ENCODE peak calls at places on chromosomes 5 and 9, in four cellular contexts. One of them, this sample, is unnamed.

GRCh38 chr5:89994266-89994665 is 415.3 kb downstream of the CETN3 start:
- DNase-seq in WTC11: no peak
- DNase-seq in HepG2: no peak
- DNase-seq in K562: no peak
- DNase-seq in this sample: no peak

GRCh38 chr5:169945831-169946261 is 34.4 kb downstream of the INSYN2B start:
- DNase-seq in WTC11: peak
- DNase-seq in HepG2: no peak
- DNase-seq in K562: no peak
- DNase-seq in this sample: no peak

GRCh38 chr9:130490981-130491380 is 46.2 kb downstream of the ASS1 start:
- DNase-seq in WTC11: no peak
- DNase-seq in HepG2: no peak
- DNase-seq in K562: no peak
- DNase-seq in this sample: no peak

GRCh38 chr9:135326633-135327152 is 152.9 kb upstream of the PPP1R26 start:
- DNase-seq in WTC11: no peak
- DNase-seq in HepG2: no peak
- DNase-seq in K562: no peak
- DNase-seq in this sample: no peak

GRCh38 chr5:34731435-34732232 is 75.5 kb downstream of the RAI14 start:
- DNase-seq in WTC11: no peak
- DNase-seq in HepG2: peak
- DNase-seq in K562: no peak
- DNase-seq in this sample: no peak

GRCh38 chr9:115604831-115605483 is 487.0 kb upstream of the TNC start:
- DNase-seq in WTC11: no peak
- DNase-seq in HepG2: no peak
- DNase-seq in K562: no peak
- DNase-seq in this sample: no peak

GRCh38 chr5:80885698-80886000 is 74.5 kb upstream of the RASGRF2 start:
- DNase-seq in WTC11: no peak
- DNase-seq in HepG2: peak
- DNase-seq in K562: no peak
- DNase-seq in this sample: no peak

GRCh38 chr9:126149661-126150060 is 177.0 kb upstream of the MVB12B start:
- DNase-seq in WTC11: no peak
- DNase-seq in HepG2: peak
- DNase-seq in K562: no peak
- DNase-seq in this sample: no peak

GRCh38 chr5:138032028-138032571 is 779 bp downstream of the FAM13B start:
- DNase-seq in WTC11: peak
- DNase-seq in HepG2: no peak
- DNase-seq in K562: no peak
- DNase-seq in this sample: peak

GRCh38 chr5:94524841-94525697 is 93.3 kb downstream of the KIAA0825 start:
- DNase-seq in WTC11: no peak
- DNase-seq in HepG2: peak
- DNase-seq in K562: peak
- DNase-seq in this sample: peak

GRCh38 chr5:53418409-53418808 is 62.0 kb upstream of the FST start:
- DNase-seq in WTC11: no peak
- DNase-seq in HepG2: no peak
- DNase-seq in K562: no peak
- DNase-seq in this sample: no peak

GRCh38 chr5:31781772-31782171 is 142.8 kb downstream of the PDZD2 start:
- DNase-seq in WTC11: no peak
- DNase-seq in HepG2: no peak
- DNase-seq in K562: no peak
- DNase-seq in this sample: no peak

GRCh38 chr5:9046756-9047481 is 499.0 kb downstream of the SEMA5A start:
- DNase-seq in WTC11: no peak
- DNase-seq in HepG2: no peak
- DNase-seq in K562: no peak
- DNase-seq in this sample: no peak

GRCh38 chr9:120718328-120718727 is 4.1 kb upstream of the MEGF9 start:
- DNase-seq in WTC11: no peak
- DNase-seq in HepG2: no peak
- DNase-seq in K562: no peak
- DNase-seq in this sample: no peak

GRCh38 chr9:118643118-118643517 is 726.1 kb downstream of the BRINP1 start:
- DNase-seq in WTC11: peak
- DNase-seq in HepG2: no peak
- DNase-seq in K562: no peak
- DNase-seq in this sample: no peak

GRCh38 chr9:76161103-76161502 is 233.1 kb downstream of the RFK start:
- DNase-seq in WTC11: no peak
- DNase-seq in HepG2: no peak
- DNase-seq in K562: no peak
- DNase-seq in this sample: no peak

GRCh38 chr5:169287529-169287928 is 13.4 kb downstream of the SLIT3 start:
- DNase-seq in WTC11: no peak
- DNase-seq in HepG2: no peak
- DNase-seq in K562: no peak
- DNase-seq in this sample: no peak

GRCh38 chr5:160387445-160387844 is 12.4 kb downstream of the FAM200C start:
- DNase-seq in WTC11: no peak
- DNase-seq in HepG2: no peak
- DNase-seq in K562: no peak
- DNase-seq in this sample: no peak

GRCh38 chr9:111198936-111199335 is 131.1 kb downstream of the OR2K2 start:
- DNase-seq in WTC11: no peak
- DNase-seq in HepG2: no peak
- DNase-seq in K562: no peak
- DNase-seq in this sample: no peak

GRCh38 chr5:138482645-138483044 is 17.4 kb downstream of the EGR1 start:
- DNase-seq in WTC11: no peak
- DNase-seq in HepG2: no peak
- DNase-seq in K562: no peak
- DNase-seq in this sample: no peak

GRCh38 chr5:173531863-173532262 is 84.6 kb downstream of the BOD1 start:
- DNase-seq in WTC11: no peak
- DNase-seq in HepG2: no peak
- DNase-seq in K562: no peak
- DNase-seq in this sample: no peak

GRCh38 chr9:98097836-98098235 is 21.2 kb downstream of the TRIM14 start:
- DNase-seq in WTC11: no peak
- DNase-seq in HepG2: no peak
- DNase-seq in K562: no peak
- DNase-seq in this sample: no peak

GRCh38 chr9:131394464-131395026 is 659 bp downstream of the PRRC2B start:
- DNase-seq in WTC11: peak
- DNase-seq in HepG2: no peak
- DNase-seq in K562: peak
- DNase-seq in this sample: no peak

GRCh38 chr9:135990468-135991429 is 29.6 kb upstream of the UBAC1 start:
- DNase-seq in WTC11: peak
- DNase-seq in HepG2: peak
- DNase-seq in K562: peak
- DNase-seq in this sample: peak

GRCh38 chr9:35746583-35746982 is 2.4 kb downstream of the GBA2 start:
- DNase-seq in WTC11: no peak
- DNase-seq in HepG2: peak
- DNase-seq in K562: no peak
- DNase-seq in this sample: no peak

GRCh38 chr9:126435626-126436025 is 109.0 kb downstream of the MVB12B start:
- DNase-seq in WTC11: no peak
- DNase-seq in HepG2: no peak
- DNase-seq in K562: no peak
- DNase-seq in this sample: no peak

GRCh38 chr5:125251703-125252102 is 505.3 kb upstream of the ZNF608 start:
- DNase-seq in WTC11: no peak
- DNase-seq in HepG2: no peak
- DNase-seq in K562: no peak
- DNase-seq in this sample: no peak

GRCh38 chr9:20838218-20838617 is 154.2 kb downstream of the FOCAD start:
- DNase-seq in WTC11: no peak
- DNase-seq in HepG2: peak
- DNase-seq in K562: no peak
- DNase-seq in this sample: no peak

GRCh38 chr5:140674629-140675028 is 1.3 kb upstream of the DND1 start:
- DNase-seq in WTC11: no peak
- DNase-seq in HepG2: no peak
- DNase-seq in K562: no peak
- DNase-seq in this sample: no peak

GRCh38 chr9:75455444-75455921 is 367.2 kb downstream of the OSTF1 start:
- DNase-seq in WTC11: no peak
- DNase-seq in HepG2: no peak
- DNase-seq in K562: no peak
- DNase-seq in this sample: no peak

GRCh38 chr5:171483453-171484177 is 64.2 kb downstream of the FGF18 start:
- DNase-seq in WTC11: no peak
- DNase-seq in HepG2: no peak
- DNase-seq in K562: no peak
- DNase-seq in this sample: no peak

GRCh38 chr9:128920381-128921058 is at the start of gene PHYHD1:
- DNase-seq in WTC11: no peak
- DNase-seq in HepG2: no peak
- DNase-seq in K562: no peak
- DNase-seq in this sample: no peak
- TF ChIP-seq ELF4 in WTC11: no peak
- TF ChIP-seq ELF4 in HepG2: no peak
- TF ChIP-seq ELF4 in K562: no peak
- TF ChIP-seq ELF4 in this sample: no peak

GRCh38 chr9:96050048-96050875 is 174.8 kb downstream of the ERCC6L2 start:
- DNase-seq in WTC11: no peak
- DNase-seq in HepG2: no peak
- DNase-seq in K562: no peak
- DNase-seq in this sample: no peak

GRCh38 chr9:96048954-96049831 is 173.7 kb downstream of the ERCC6L2 start:
- DNase-seq in WTC11: no peak
- DNase-seq in HepG2: no peak
- DNase-seq in K562: no peak
- DNase-seq in this sample: no peak

GRCh38 chr9:96051423-96051822 is 175.9 kb downstream of the ERCC6L2 start:
- DNase-seq in WTC11: no peak
- DNase-seq in HepG2: no peak
- DNase-seq in K562: no peak
- DNase-seq in this sample: no peak

GRCh38 chr9:96050876-96051185 is 175.3 kb downstream of the ERCC6L2 start:
- DNase-seq in WTC11: no peak
- DNase-seq in HepG2: no peak
- DNase-seq in K562: no peak
- DNase-seq in this sample: no peak

GRCh38 chr9:96052703-96053102 is 177.2 kb downstream of the ERCC6L2 start:
- DNase-seq in WTC11: no peak
- DNase-seq in HepG2: no peak
- DNase-seq in K562: no peak
- DNase-seq in this sample: no peak
- TF ChIP-seq ELF4 in WTC11: no peak
- TF ChIP-seq ELF4 in HepG2: no peak
- TF ChIP-seq ELF4 in K562: no peak
- TF ChIP-seq ELF4 in this sample: no peak

GRCh38 chr5:181235323-181235688 is 8.4 kb downstream of the RACK1 start:
- DNase-seq in WTC11: no peak
- DNase-seq in HepG2: no peak
- DNase-seq in K562: peak
- DNase-seq in this sample: no peak
- TF ChIP-seq ELF4 in WTC11: no peak
- TF ChIP-seq ELF4 in HepG2: no peak
- TF ChIP-seq ELF4 in K562: no peak
- TF ChIP-seq ELF4 in this sample: peak

GRCh38 chr5:77356740-77357139 is 135.4 kb downstream of the WDR41 start:
- DNase-seq in WTC11: no peak
- DNase-seq in HepG2: no peak
- DNase-seq in K562: no peak
- DNase-seq in this sample: no peak
- TF ChIP-seq ELF4 in WTC11: no peak
- TF ChIP-seq ELF4 in HepG2: no peak
- TF ChIP-seq ELF4 in K562: no peak
- TF ChIP-seq ELF4 in this sample: no peak

GRCh38 chr5:156259618-156260017 is 67.3 kb upstream of the SGCD start:
- DNase-seq in WTC11: no peak
- DNase-seq in HepG2: no peak
- DNase-seq in K562: no peak
- DNase-seq in this sample: no peak
- TF ChIP-seq ELF4 in WTC11: no peak
- TF ChIP-seq ELF4 in HepG2: no peak
- TF ChIP-seq ELF4 in K562: no peak
- TF ChIP-seq ELF4 in this sample: no peak

DNA sequence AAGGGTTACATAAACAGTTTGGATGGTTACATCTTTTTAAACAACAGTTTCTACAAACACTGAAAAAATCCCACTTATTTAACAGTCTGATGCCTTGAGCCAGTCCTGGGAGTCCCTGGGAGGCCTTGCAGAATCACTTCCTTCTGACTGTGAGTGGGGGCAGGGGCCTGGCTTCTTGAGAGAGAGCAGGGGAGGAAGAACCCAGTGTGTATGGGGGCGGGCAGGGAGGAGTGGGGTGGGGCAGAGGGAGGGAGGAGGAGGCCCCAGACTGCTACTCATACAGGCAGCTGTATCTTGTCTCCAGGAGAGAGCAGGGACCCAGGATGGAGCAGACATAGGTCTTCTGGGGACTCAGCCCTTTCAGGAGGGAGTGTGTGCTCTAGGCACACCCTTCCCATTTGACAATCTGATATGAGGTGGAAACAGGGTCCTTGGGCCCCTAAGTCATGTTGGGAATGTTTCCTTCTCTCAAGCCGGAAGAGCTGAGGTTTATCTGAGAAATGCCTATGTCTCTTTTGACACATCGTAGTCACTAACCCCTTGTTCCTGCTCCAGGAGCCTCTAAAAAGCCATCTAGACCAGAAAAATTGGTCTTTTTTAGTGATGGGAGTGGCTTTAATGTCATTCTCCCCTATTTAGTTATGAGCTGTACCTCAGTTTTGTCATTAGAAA is 52.8 kb downstream of the IRF1 start:
- DNase-seq in WTC11: peak
- DNase-seq in HepG2: no peak
- DNase-seq in K562: peak
- DNase-seq in this sample: no peak
- TF ChIP-seq ELF4 in WTC11: no peak
- TF ChIP-seq ELF4 in HepG2: no peak
- TF ChIP-seq ELF4 in K562: no peak
- TF ChIP-seq ELF4 in this sample: no peak

GRCh38 chr5:145889611-145890010 is 16.8 kb upstream of the GRXCR2 start:
- DNase-seq in WTC11: no peak
- DNase-seq in HepG2: no peak
- DNase-seq in K562: no peak
- DNase-seq in this sample: no peak
- TF ChIP-seq ELF4 in WTC11: no peak
- TF ChIP-seq ELF4 in HepG2: no peak
- TF ChIP-seq ELF4 in K562: no peak
- TF ChIP-seq ELF4 in this sample: no peak

GRCh38 chr5:74017786-74018211 is 391.8 kb downstream of the ARHGEF28 start:
- DNase-seq in WTC11: no peak
- DNase-seq in HepG2: no peak
- DNase-seq in K562: no peak
- DNase-seq in this sample: peak

GRCh38 chr5:74015716-74016115 is 389.7 kb downstream of the ARHGEF28 start:
- DNase-seq in WTC11: no peak
- DNase-seq in HepG2: no peak
- DNase-seq in K562: no peak
- DNase-seq in this sample: no peak

GRCh38 chr5:74017112-74017511 is 391.1 kb downstream of the ARHGEF28 start:
- DNase-seq in WTC11: no peak
- DNase-seq in HepG2: no peak
- DNase-seq in K562: no peak
- DNase-seq in this sample: no peak

GRCh38 chr5:74013222-74013621 is 387.2 kb downstream of the ARHGEF28 start:
- DNase-seq in WTC11: no peak
- DNase-seq in HepG2: no peak
- DNase-seq in K562: no peak
- DNase-seq in this sample: no peak

GRCh38 chr5:74016373-74016772 is 390.4 kb downstream of the ARHGEF28 start:
- DNase-seq in WTC11: peak
- DNase-seq in HepG2: peak
- DNase-seq in K562: peak
- DNase-seq in this sample: peak
- TF ChIP-seq ELF4 in WTC11: no peak
- TF ChIP-seq ELF4 in HepG2: no peak
- TF ChIP-seq ELF4 in K562: no peak
- TF ChIP-seq ELF4 in this sample: no peak